ENCODE peak calls at places on chromosomes 11 and 22, in seven cellular contexts. J, T, C, Q, W, G and E are unnamed samples.

GRCh38 chr22:34800265-34800664 is 265.7 kb upstream of the ISX start:
- DNase-seq in Q (no peak), W (no peak), T (no peak), C (no peak), G (no peak), J (no peak), E (no peak)

GRCh38 chr11:71454470-71455113 is 1.6 kb downstream of the NADSYN1 start:
- DNase-seq in W (no peak), C (no peak), G (no peak), T (no peak), Q (peak; percentile 20), J (peak; percentile 22), E (no peak)

GRCh38 chr11:9884601-9885000 is 220.7 kb downstream of the SWAP70 start:
- DNase-seq in C (no peak), T (no peak), Q (no peak), W (no peak), G (no peak), J (no peak), E (no peak)

GRCh38 chr11:46826310-46827044 is 19.6 kb downstream of the CKAP5 start:
- DNase-seq in J (peak; percentile 81), W (peak; percentile 56), Q (peak; percentile 47), G (peak; percentile 89), C (peak; percentile 60), T (peak; percentile 87), E (peak; percentile 49)

GRCh38 chr22:35835998-35836691 is 118.5 kb downstream of the APOL5 start:
- DNase-seq in J (no peak), Q (no peak), G (peak; percentile 50), T (peak; percentile 43), C (peak; percentile 41), W (no peak), E (no peak)

GRCh38 chr11:36480833-36481232 is 29.2 kb downstream of the TRAF6 start:
- DNase-seq in C (no peak), J (no peak), T (no peak), G (no peak), W (no peak), Q (no peak), E (no peak)

GRCh38 chr11:69843529-69843921 is 24.3 kb upstream of the FGF3 start:
- DNase-seq in T (no peak), G (no peak), W (no peak), Q (no peak), J (no peak), C (no peak), E (no peak)

GRCh38 chr11:122137081-122137793 is 21.2 kb upstream of the BLID start:
- DNase-seq in T (no peak), W (no peak), C (no peak), G (no peak), J (no peak), Q (no peak), E (no peak)

GRCh38 chr11:125750629-125751028 is 4.5 kb downstream of the PATE1 start:
- DNase-seq in W (no peak), J (no peak), Q (no peak), G (no peak), C (no peak), T (no peak), E (no peak)

GRCh38 chr11:112392860-112393259 is 132.2 kb upstream of the PLET1 start:
- DNase-seq in C (peak; percentile 88), T (no peak), Q (no peak), J (no peak), W (no peak), G (no peak), E (peak; percentile 48)

GRCh38 chr11:111162306-111162705 is 83.2 kb upstream of the POU2AF2 start:
- DNase-seq in G (no peak), J (no peak), W (no peak), C (no peak), T (no peak), Q (no peak), E (no peak)

GRCh38 chr11:101759771-101760450 is 154.9 kb upstream of the CEP126 start:
- DNase-seq in Q (no peak), C (no peak), G (no peak), T (no peak), J (no peak), W (no peak), E (no peak)

GRCh38 chr22:46099740-46100139 is 50.6 kb upstream of the PPARA start:
- DNase-seq in G (no peak), T (no peak), C (no peak), J (no peak), W (no peak), Q (no peak), E (no peak)

GRCh38 chr11:61955031-61955415 is 4.9 kb downstream of the BEST1 start:
- DNase-seq in T (peak; percentile 74), J (peak; percentile 38), G (peak; percentile 94), C (no peak), W (no peak), Q (no peak), E (peak; percentile 90)

GRCh38 chr11:69868003-69868865 is 49.0 kb upstream of the FGF3 start:
- DNase-seq in G (peak; percentile 85), T (no peak), C (no peak), W (no peak), Q (no peak), J (no peak), E (no peak)

GRCh38 chr22:44647141-44647540 is 54.9 kb upstream of the PRR5 start:
- DNase-seq in W (no peak), C (no peak), G (no peak), J (no peak), Q (no peak), T (no peak), E (no peak)

GRCh38 chr11:11293798-11294611 is 59.0 kb downstream of the CSNK2A3 start:
- DNase-seq in Q (no peak), T (no peak), J (no peak), G (no peak), C (no peak), W (no peak), E (no peak)

GRCh38 chr22:25840883-25841282 is 98.9 kb downstream of the MYO18B start:
- DNase-seq in G (no peak), J (no peak), W (no peak), C (no peak), Q (no peak), T (no peak), E (no peak)

GRCh38 chr22:37088108-37088605 is 21.4 kb downstream of the TMPRSS6 start:
- DNase-seq in J (peak; percentile 83), W (no peak), G (no peak), C (no peak), T (no peak), Q (no peak), E (no peak)

GRCh38 chr11:116890193-116890592 is 52.8 kb upstream of the APOA1 start:
- DNase-seq in Q (no peak), J (peak; percentile 32), C (no peak), W (no peak), G (no peak), T (no peak), E (no peak)